ENCODE peak calls at places on chromosomes 7 and 10, in seven cellular contexts. H is testis; Y is PC-9; U is stimulated activated CD8-positive, alpha-beta memory T cell treated with anti-CD3 and anti-CD28 coated beads, Interleukin-7, amount 100 ng/mL, for 1 hour; V is hypothalamus; W is HEK293T; E is GM19239. Z is an unnamed sample.

GRCh38 chr7:26298432-26299058 is 6.9 kb downstream of the SNX10 start:
- DNase-seq in U (no peak), Y (no peak), H (no peak), E (no peak), V (no peak), W (no peak), Z (no peak)

GRCh38 chr7:44121761-44122420 is 1.5 kb downstream of the POLD2 start:
- DNase-seq in Y (no peak), W (no peak), U (no peak), E (no peak), H (no peak), V (no peak), Z (no peak)

GRCh38 chr7:148856035-148856881 is 27.8 kb downstream of the EZH2 start:
- DNase-seq in U (no peak), Y (no peak), V (no peak), H (peak), W (peak), E (no peak), Z (peak)

GRCh38 chr7:30898411-30898810 is 13.2 kb upstream of the AQP1 start:
- DNase-seq in H (peak), U (no peak), W (no peak), E (no peak), V (peak), Y (no peak), Z (no peak)

GRCh38 chr10:11164806-11165590 is 147.3 kb downstream of the CELF2 start:
- DNase-seq in W (peak), E (no peak), H (peak), V (peak), U (peak), Y (no peak), Z (peak)

GRCh38 chr10:115963848-115964247 is 309.2 kb downstream of the GFRA1 start:
- DNase-seq in E (no peak), Y (no peak), W (peak), V (no peak), H (no peak), U (no peak), Z (no peak)

GRCh38 chr7:63014792-63015191 is 983.9 kb upstream of the ZNF722 start:
- DNase-seq in Y (no peak), V (no peak), U (no peak), E (no peak), W (no peak), H (no peak), Z (no peak)

GRCh38 chr10:34413214-34413613 is 401.9 kb downstream of the PARD3 start:
- DNase-seq in E (no peak), U (no peak), V (no peak), H (no peak), Y (no peak), W (no peak), Z (no peak)

GRCh38 chr7:101124376-101125056 is 2.4 kb upstream of the SERPINE1 start:
- DNase-seq in U (no peak), V (no peak), H (no peak), E (no peak), Y (peak), W (no peak), Z (peak)

Z was measured in fibroblast of gingiva.